ENCODE peak calls at places on chromosome 2, in seven cellular contexts. O, Z, L, U, N, K and C are unnamed samples.

GRCh38 chr2:72236445-72237067 is 88.9 kb upstream of the CYP26B1 start:
- DNase-seq in O (no peak), Z (no peak), L (no peak), U (no peak), N (no peak), K (no peak), C (no peak)

GRCh38 chr2:160581035-160581434 is 87.4 kb upstream of the RBMS1 start:
- DNase-seq in O (no peak), Z (no peak), L (no peak), U (no peak), N (no peak), K (no peak), C (no peak)

GRCh38 chr2:24891201-24891600 is 28.8 kb downstream of the ADCY3 start:
- DNase-seq in O (no peak), Z (no peak), L (no peak), U (no peak), N (no peak), K (no peak), C (no peak)

GRCh38 chr2:68594674-68595492 is 48.5 kb upstream of the PROKR1 start:
- DNase-seq in O (peak; percentile 82), Z (no peak), L (peak; percentile 46), U (peak; percentile 60), N (no peak), K (peak; percentile 26), C (no peak)

GRCh38 chr2:10355471-10356458 is 53.1 kb downstream of the HPCAL1 start:
- DNase-seq in O (no peak), Z (no peak), L (no peak), U (no peak), N (no peak), K (no peak), C (no peak)

GRCh38 chr2:207051345-207051959 is 112.1 kb downstream of the CPO start:
- DNase-seq in O (no peak), Z (no peak), L (no peak), U (no peak), N (no peak), K (no peak), C (no peak)

GRCh38 chr2:106956879-106957278 is 70.9 kb upstream of the ST6GAL2 start:
- DNase-seq in O (no peak), Z (no peak), L (no peak), U (no peak), N (no peak), K (no peak), C (no peak)

GRCh38 chr2:151071906-151072305 is 189.8 kb downstream of the RBM43 start:
- DNase-seq in O (no peak), Z (no peak), L (no peak), U (no peak), N (no peak), K (no peak), C (no peak)

GRCh38 chr2:6937582-6937981 is 20.4 kb downstream of the RNF144A start:
- DNase-seq in O (peak; percentile 33), Z (no peak), L (no peak), U (no peak), N (no peak), K (no peak), C (no peak)

GRCh38 chr2:73894877-73895276 is 2.1 kb downstream of the ACTG2 start:
- DNase-seq in O (no peak), Z (no peak), L (no peak), U (no peak), N (no peak), K (no peak), C (no peak)

GRCh38 chr2:9336534-9337354 is 86.6 kb downstream of the ITGB1BP1 start:
- DNase-seq in O (peak; percentile 60), Z (peak; percentile 87), L (peak; percentile 89), U (peak; percentile 84), N (no peak), K (peak; percentile 49), C (peak; percentile 70)

GRCh38 chr2:39484206-39484605 is 47.1 kb upstream of the MAP4K3 start:
- DNase-seq in O (no peak), Z (no peak), L (no peak), U (no peak), N (no peak), K (no peak), C (peak; percentile 44)

GRCh38 chr2:121179467-121179866 is 105.5 kb downstream of the TFCP2L1 start:
- DNase-seq in O (no peak), Z (no peak), L (no peak), U (no peak), N (no peak), K (no peak), C (no peak)

GRCh38 chr2:10774394-10774793 is 38.2 kb downstream of the PDIA6 start:
- DNase-seq in O (peak; percentile 74), Z (no peak), L (no peak), U (no peak), N (no peak), K (peak; percentile 89), C (no peak)

GRCh38 chr2:113174369-113174735 is 581 bp downstream of the PSD4 start:
- DNase-seq in O (no peak), Z (no peak), L (no peak), U (no peak), N (no peak), K (no peak), C (no peak)

GRCh38 chr2:53572696-53573095 is 194.9 kb upstream of the CHAC2 start:
- DNase-seq in O (no peak), Z (no peak), L (no peak), U (no peak), N (no peak), K (no peak), C (no peak)

GRCh38 chr2:26423750-26424149 is 22.0 kb downstream of the DRC1 start:
- DNase-seq in O (no peak), Z (no peak), L (no peak), U (no peak), N (no peak), K (no peak), C (no peak)

GRCh38 chr2:232927041-232927792 is 57.2 kb downstream of the SNORC start:
- DNase-seq in O (no peak), Z (no peak), L (no peak), U (no peak), N (no peak), K (no peak), C (no peak)

GRCh38 chr2:10832228-10832936 is 19.8 kb upstream of the PDIA6 start:
- DNase-seq in O (peak; percentile 90), Z (peak; percentile 60), L (peak; percentile 83), U (peak; percentile 86), N (peak; percentile 56), K (peak; percentile 77), C (peak; percentile 85)

GRCh38 chr2:85600951-85601770 is 1.3 kb downstream of the TMEM150A start:
- DNase-seq in O (no peak), Z (no peak), L (no peak), U (no peak), N (no peak), K (no peak), C (no peak)
- TF ChIP-seq POLR2A in O (no peak), Z (no peak), L (no peak), U (no peak), N (no peak), K (no peak), C (no peak)

DNA sequence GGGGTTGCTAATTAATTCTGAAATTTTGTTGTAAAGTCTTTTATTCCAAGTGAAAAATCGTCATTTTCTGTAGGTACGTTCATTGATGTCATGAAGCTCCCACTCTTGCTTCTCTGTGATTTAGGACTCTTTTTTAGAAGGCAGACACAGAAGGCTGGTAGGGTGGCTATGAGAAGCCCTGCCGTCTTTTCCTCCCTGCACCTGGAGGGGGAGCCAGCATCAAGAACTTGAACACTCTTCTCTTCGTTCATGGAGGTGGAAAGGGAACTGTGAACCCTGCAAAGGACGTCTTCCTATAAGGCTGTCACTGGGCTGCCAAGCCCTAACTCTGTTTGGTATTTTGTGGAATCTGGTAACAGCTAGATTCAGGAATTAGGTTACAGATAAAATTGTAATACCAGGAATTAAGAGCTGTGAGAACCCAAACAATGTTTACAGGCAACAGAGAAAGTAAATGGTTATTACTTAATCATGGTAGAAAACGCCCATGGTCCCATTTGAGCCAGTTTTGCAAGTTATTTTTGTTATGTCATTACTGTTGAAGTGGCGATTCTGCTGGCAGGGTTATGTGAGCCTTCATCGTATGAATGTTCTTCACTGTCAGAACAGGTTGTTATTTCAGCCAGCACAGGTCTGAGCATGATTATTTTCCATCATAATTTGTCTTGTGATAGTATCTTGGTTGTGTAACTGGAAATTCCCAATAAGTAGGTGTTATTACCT is 112.2 kb downstream of the OSBPL6 start:
- DNase-seq in O (peak; percentile 76), Z (no peak), L (peak; percentile 59), U (peak; percentile 62), N (no peak), K (peak; percentile 31), C (no peak)
- TF ChIP-seq CTCF in O (peak; percentile 23), Z (peak; percentile 13), L (peak; percentile 42), U (peak; percentile 53), N (peak; percentile 22), K (no peak), C (no peak)

GRCh38 chr2:191929288-191929687 is 82.4 kb upstream of the CAVIN2 start:
- DNase-seq in O (no peak), Z (no peak), L (no peak), U (no peak), N (no peak), K (no peak), C (no peak)

GRCh38 chr2:191927991-191928390 is 81.1 kb upstream of the CAVIN2 start:
- DNase-seq in O (no peak), Z (no peak), L (no peak), U (no peak), N (no peak), K (no peak), C (no peak)

GRCh38 chr2:191930205-191930604 is 83.3 kb upstream of the CAVIN2 start:
- DNase-seq in O (no peak), Z (no peak), L (no peak), U (no peak), N (no peak), K (no peak), C (no peak)

GRCh38 chr2:191926671-191927070 is 79.8 kb upstream of the CAVIN2 start:
- DNase-seq in O (no peak), Z (no peak), L (no peak), U (no peak), N (no peak), K (no peak), C (no peak)

DNA sequence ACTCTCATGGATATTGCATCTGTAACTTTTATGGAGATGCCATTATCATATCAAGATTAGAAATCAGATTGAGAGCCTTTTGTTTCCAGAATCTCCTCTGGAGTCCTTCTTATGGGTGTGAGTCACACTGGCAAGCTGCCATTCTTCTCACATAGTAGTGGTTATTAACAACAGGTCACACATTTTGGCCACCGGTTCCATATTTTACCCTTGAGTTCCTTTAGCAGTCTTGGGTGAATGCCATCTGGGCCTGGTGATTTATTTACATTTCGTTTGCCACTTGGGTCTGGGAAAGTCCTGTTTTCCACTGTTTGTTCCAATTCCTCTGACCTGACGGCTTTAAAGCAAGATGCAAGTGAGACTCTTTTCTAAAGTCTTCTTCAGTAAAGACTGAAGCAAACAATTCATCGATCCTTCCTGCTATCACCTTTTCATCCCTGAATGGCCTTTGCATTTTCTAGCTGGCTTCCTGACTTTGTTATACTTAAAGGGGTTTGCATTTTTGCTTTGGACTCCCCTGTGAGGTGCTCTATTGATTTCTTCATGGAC is 80.5 kb upstream of the CAVIN2 start:
- DNase-seq in O (peak; percentile 86), Z (peak; percentile 86), L (peak; percentile 56), U (no peak), N (no peak), K (peak; percentile 59), C (peak; percentile 39)
- TF ChIP-seq POLR2A in O (no peak), Z (no peak), L (no peak), U (no peak), N (no peak), K (no peak), C (no peak)

GRCh38 chr2:237743024-237743423 is 55.6 kb upstream of the RBM44 start:
- DNase-seq in O (no peak), Z (no peak), L (no peak), U (no peak), N (no peak), K (no peak), C (no peak)
- TF ChIP-seq CTCF in O (no peak), Z (no peak), L (no peak), U (no peak), N (no peak), K (no peak), C (no peak)

GRCh38 chr2:111897924-111898702 is at the start of gene MERTK:
- DNase-seq in O (peak; percentile 91), Z (peak; percentile 90), L (peak; percentile 86), U (peak; percentile 95), N (peak; percentile 46), K (peak; percentile 90), C (peak; percentile 90)
- TF ChIP-seq POLR2A in O (peak; percentile 96), Z (peak; percentile 53), L (peak; percentile 68), U (peak; percentile 88), N (peak; percentile 44), K (peak; percentile 65), C (peak; percentile 61)